ENCODE peak calls at places on chromosome 19, in six cellular contexts. Z is A172, W is keratinocyte, I is MV-4-11, K is SHP77, S is fibroblast of the aortic adventitia. D is an unnamed sample.

GRCh38 chr19:11881151-11881800 is 6.3 kb upstream of the ZNF69 start:
- DNase-seq in Z (peak; percentile 48), W (no peak), I (peak; percentile 12), K (peak; percentile 47), S (peak; percentile 65), D (peak; percentile 51)

GRCh38 chr19:56660381-56661105 is 11.0 kb downstream of the ZNF835 start:
- DNase-seq in Z (no peak), W (no peak), I (no peak), K (no peak), S (no peak), D (peak; percentile 44)

GRCh38 chr19:40798997-40799557 is at the start of gene EGLN2:
- DNase-seq in Z (no peak), W (no peak), I (no peak), K (peak; percentile 38), S (no peak), D (peak; percentile 92)

GRCh38 chr19:801861-802496 is 4.7 kb downstream of the PTBP1 start:
- DNase-seq in Z (no peak), W (no peak), I (no peak), K (no peak), S (peak; percentile 67), D (peak; percentile 32)

GRCh38 chr19:46732172-46732938 is 13.5 kb upstream of the FKRP start:
- DNase-seq in Z (no peak), W (no peak), I (peak; percentile 64), K (no peak), S (no peak), D (no peak)

GRCh38 chr19:47716270-47716937 is 3.2 kb downstream of the EHD2 start:
- DNase-seq in Z (no peak), W (no peak), I (no peak), K (no peak), S (no peak), D (no peak)

GRCh38 chr19:39046037-39046821 is 13.9 kb upstream of the FBXO27 start:
- DNase-seq in Z (peak; percentile 64), W (no peak), I (peak; percentile 62), K (no peak), S (peak; percentile 17), D (no peak)

GRCh38 chr19:10390652-10391286 is 10.4 kb upstream of the TYK2 start:
- DNase-seq in Z (peak; percentile 63), W (no peak), I (peak; percentile 47), K (peak; percentile 65), S (peak; percentile 80), D (peak; percentile 90)

GRCh38 chr19:29663861-29664752 is 1.2 kb upstream of the PLEKHF1 start:
- DNase-seq in Z (no peak), W (peak; percentile 65), I (no peak), K (no peak), S (no peak), D (no peak)

GRCh38 chr19:472005-472858 is 11.4 kb upstream of the SHC2 start:
- DNase-seq in Z (peak; percentile 68), W (no peak), I (no peak), K (no peak), S (no peak), D (no peak)

GRCh38 chr19:18202759-18203407 is 959 bp downstream of the RAB3A start:
- DNase-seq in Z (no peak), W (no peak), I (peak; percentile 38), K (no peak), S (no peak), D (no peak)

GRCh38 chr19:29724741-29725140 is 9.7 kb upstream of the C19orf12 start:
- DNase-seq in Z (no peak), W (no peak), I (no peak), K (no peak), S (no peak), D (no peak)

GRCh38 chr19:17255150-17255621 is 9.4 kb downstream of the USHBP1 start:
- DNase-seq in Z (no peak), W (no peak), I (no peak), K (peak; percentile 49), S (no peak), D (no peak)

GRCh38 chr19:7257148-7258041 is 36.8 kb downstream of the INSR start:
- DNase-seq in Z (peak; percentile 89), W (peak; percentile 15), I (no peak), K (no peak), S (peak; percentile 92), D (peak; percentile 53)

GRCh38 chr19:10694706-10695105 is 6.5 kb upstream of the QTRT1 start:
- DNase-seq in Z (no peak), W (no peak), I (no peak), K (peak; percentile 45), S (no peak), D (no peak)

GRCh38 chr19:58217069-58217481 is 11.6 kb upstream of the ZNF544 start:
- DNase-seq in Z (no peak), W (no peak), I (no peak), K (no peak), S (no peak), D (no peak)

GRCh38 chr19:7561229-7561806 is 25.8 kb downstream of the PNPLA6 start:
- DNase-seq in Z (no peak), W (no peak), I (no peak), K (no peak), S (no peak), D (no peak)

GRCh38 chr19:14432817-14433453 is at the start of gene PKN1:
- DNase-seq in Z (no peak), W (no peak), I (no peak), K (peak; percentile 63), S (no peak), D (peak; percentile 81)

GRCh38 chr19:46515879-46516350 is 20.2 kb upstream of the PNMA8B start:
- DNase-seq in Z (peak; percentile 17), W (no peak), I (peak; percentile 73), K (no peak), S (peak; percentile 52), D (peak; percentile 58)

D was measured in HuH-7.5.